ENCODE peak calls at places on chromosomes 7 and 10, in eight cellular contexts. D is CD8-positive, alpha-beta T cell; G is dorsolateral prefrontal cortex; Y is Calu3; H is GM12865; W is progenitor cell of endocrine pancreas; S is mammary epithelial cell; N is HepG2. L is an unnamed sample.

GRCh38 chr10:70982443-70982842 is 94.1 kb upstream of the PCBD1 start:
- DNase-seq in D (no peak), G (no peak), Y (no peak), H (peak; percentile 67), W (no peak), S (no peak), N (no peak), L (no peak)

GRCh38 chr7:78433421-78433820 is 634.8 kb downstream of the PHTF2 start:
- DNase-seq in D (no peak), G (no peak), Y (no peak), H (no peak), W (no peak), S (no peak), N (no peak), L (no peak)

GRCh38 chr7:85730016-85730415 is 543.2 kb upstream of the SEMA3D start:
- DNase-seq in D (no peak), G (no peak), Y (no peak), H (no peak), W (no peak), S (no peak), N (no peak), L (no peak)

GRCh38 chr7:53151496-53151895 is 116.1 kb downstream of the POM121L12 start:
- DNase-seq in D (no peak), G (no peak), Y (no peak), H (no peak), W (no peak), S (no peak), N (no peak), L (no peak)

GRCh38 chr7:111238891-111239290 is 148.0 kb downstream of the LRRN3 start:
- DNase-seq in D (no peak), G (no peak), Y (no peak), H (no peak), W (no peak), S (peak; percentile 3), N (no peak), L (peak; percentile 2)

GRCh38 chr10:33010132-33011037 is 52.4 kb upstream of the ITGB1 start:
- DNase-seq in D (peak; percentile 44), G (no peak), Y (peak; percentile 83), H (no peak), W (no peak), S (peak; percentile 97), N (peak; percentile 34), L (peak; percentile 84)

GRCh38 chr10:126432507-126432906 is 44.2 kb upstream of the ADAM12 start:
- DNase-seq in D (no peak), G (no peak), Y (no peak), H (no peak), W (no peak), S (no peak), N (no peak), L (peak; percentile 38)

GRCh38 chr10:129323311-129323710 is 143.7 kb upstream of the MGMT start:
- DNase-seq in D (no peak), G (no peak), Y (no peak), H (no peak), W (no peak), S (no peak), N (no peak), L (no peak)

GRCh38 chr7:33118383-33118782 is 9.2 kb upstream of the RP9 start:
- DNase-seq in D (no peak), G (no peak), Y (no peak), H (no peak), W (no peak), S (no peak), N (no peak), L (no peak)

GRCh38 chr7:136528329-136528728 is 340.1 kb upstream of the CHRM2 start:
- DNase-seq in D (no peak), G (no peak), Y (no peak), H (no peak), W (no peak), S (peak; percentile 26), N (no peak), L (peak; percentile 66)

GRCh38 chr10:110340122-110340521 is 35.4 kb upstream of the SMNDC1 start:
- DNase-seq in D (no peak), G (no peak), Y (no peak), H (no peak), W (no peak), S (no peak), N (no peak), L (no peak)

GRCh38 chr10:20970044-20970443 is 72.9 kb upstream of the NEBL start:
- DNase-seq in D (no peak), G (no peak), Y (no peak), H (no peak), W (no peak), S (peak; percentile 67), N (no peak), L (peak; percentile 86)

GRCh38 chr10:73414230-73414981 is 548 bp upstream of the ANXA7 start:
- DNase-seq in D (no peak), G (no peak), Y (peak; percentile 26), H (no peak), W (no peak), S (peak; percentile 73), N (no peak), L (peak; percentile 30)

GRCh38 chr10:88759366-88760101 is at the start of gene LIPN:
- DNase-seq in D (no peak), G (no peak), Y (no peak), H (peak; percentile 12), W (no peak), S (peak; percentile 41), N (no peak), L (no peak)

GRCh38 chr10:29099001-29099400 is 189.9 kb upstream of the LYZL1 start:
- DNase-seq in D (no peak), G (no peak), Y (no peak), H (no peak), W (no peak), S (peak; percentile 59), N (no peak), L (no peak)

GRCh38 chr7:45217358-45217757 is 59.8 kb downstream of the RAMP3 start:
- DNase-seq in D (no peak), G (no peak), Y (peak; percentile 26), H (no peak), W (no peak), S (no peak), N (peak; percentile 5), L (peak; percentile 13)

DNA sequence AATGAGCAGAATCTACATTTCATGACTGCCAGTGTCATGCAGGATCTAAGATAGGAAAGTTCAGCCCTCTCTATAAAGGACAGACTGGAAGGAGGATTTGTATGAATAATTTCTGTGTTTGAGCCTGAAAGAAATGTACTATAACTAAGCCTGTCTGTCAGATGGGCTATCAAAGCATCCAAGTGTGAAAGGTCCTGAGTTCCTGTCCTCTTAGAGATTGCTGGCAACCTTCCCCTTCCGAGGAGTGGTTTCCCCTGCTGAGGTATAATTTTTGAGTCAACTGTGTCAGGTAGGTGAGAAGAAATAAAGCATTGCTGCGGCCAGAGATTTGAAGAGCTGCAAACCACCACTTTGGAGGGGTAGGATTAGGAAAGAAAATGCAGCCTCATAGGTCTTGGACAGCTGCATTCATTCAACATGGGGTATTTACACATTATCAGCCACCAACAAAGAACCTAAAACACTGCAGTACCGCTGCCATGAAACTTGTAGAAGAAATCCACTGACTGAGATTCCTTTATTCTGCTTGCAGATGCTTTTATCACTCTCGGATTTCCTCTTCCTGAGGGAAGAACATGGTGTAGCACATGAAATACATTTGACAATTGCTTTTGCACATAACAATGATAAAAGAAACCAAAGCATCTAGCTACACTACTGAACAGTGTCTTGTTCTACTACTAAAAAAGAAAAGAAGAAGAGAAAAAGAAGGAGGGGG is 189.1 kb downstream of the DGKI start:
- DNase-seq in D (no peak), G (no peak), Y (no peak), H (peak; percentile 42), W (no peak), S (no peak), N (no peak), L (no peak)
- TF ChIP-seq CTCF in D (no peak), G (no peak), Y (no peak), H (no peak), W (no peak), S (no peak), N (no peak), L (no peak)

DNA sequence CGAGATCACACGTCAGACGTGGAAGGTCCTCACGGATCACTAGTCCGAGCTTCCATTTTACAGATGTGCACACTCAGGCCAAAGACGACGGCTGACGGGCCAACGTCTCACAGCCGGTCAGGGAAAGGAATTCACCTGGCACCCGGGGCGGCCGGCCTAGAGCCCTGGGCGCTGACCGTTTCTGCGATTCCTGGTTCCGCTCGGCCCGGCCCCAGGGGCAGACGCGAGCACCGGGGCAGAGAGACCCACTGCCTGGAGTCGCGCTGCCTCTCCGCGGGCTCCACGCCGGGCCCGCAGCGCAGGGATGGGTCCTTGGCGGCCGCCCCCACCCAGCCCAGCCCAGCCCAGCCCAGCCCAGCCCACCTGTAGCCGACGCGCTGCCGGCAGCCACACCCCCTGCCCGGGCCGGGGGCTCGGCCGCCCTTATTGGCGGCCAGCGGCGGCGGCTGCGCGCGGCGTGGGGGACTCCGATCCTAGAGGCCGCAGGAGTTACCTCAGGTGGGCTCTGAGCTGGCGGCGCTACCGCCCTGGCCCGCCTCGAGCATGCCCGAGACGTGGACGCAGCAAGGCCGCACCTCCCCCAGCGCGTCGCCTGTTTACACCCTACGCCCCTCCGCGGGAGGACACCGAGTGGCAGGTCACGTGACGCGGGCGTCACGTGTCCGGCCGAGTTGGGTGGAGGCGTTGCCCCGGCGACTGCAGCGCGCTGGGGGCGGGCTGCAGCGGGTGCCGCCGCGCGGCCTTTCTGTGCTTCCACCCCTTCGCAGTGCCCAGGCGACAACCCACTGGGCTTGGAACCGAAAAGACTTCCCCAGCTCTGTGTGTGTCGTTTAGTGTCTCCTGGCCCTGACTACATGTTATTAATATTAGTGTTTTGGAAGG is 78.1 kb downstream of the ZFAND4 start:
- DNase-seq in D (peak; percentile 88), G (peak; percentile 95), Y (peak; percentile 93), H (peak; percentile 97), W (peak; percentile 91), S (peak; percentile 89), N (peak; percentile 90), L (peak; percentile 89)
- TF ChIP-seq CTCF in D (no peak), G (peak; percentile 58), Y (no peak), H (peak; percentile 13), W (no peak), S (no peak), N (peak; percentile 55), L (no peak)

DNA sequence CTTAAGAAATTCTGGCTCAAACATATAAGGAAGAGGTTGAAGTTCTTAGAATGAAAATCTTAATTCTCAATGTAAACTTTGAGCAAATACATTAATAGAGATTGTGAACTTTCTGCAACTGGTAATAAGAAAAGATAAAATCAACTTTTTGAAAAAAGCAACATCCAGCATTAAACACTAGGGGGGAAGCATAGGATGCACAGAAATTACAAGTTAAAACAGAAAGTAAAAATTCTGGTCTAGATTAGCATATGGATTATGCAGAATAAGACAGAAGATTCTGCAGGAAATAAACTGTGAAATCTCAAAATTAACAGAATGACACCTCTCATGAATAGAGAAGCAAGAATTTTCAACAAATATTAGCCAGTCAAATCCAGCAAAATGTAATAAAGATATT is 38.0 kb upstream of the CAV2 start:
- DNase-seq in D (no peak), G (no peak), Y (no peak), H (no peak), W (no peak), S (no peak), N (no peak), L (no peak)
- TF ChIP-seq CTCF in D (no peak), G (no peak), Y (no peak), H (no peak), W (no peak), S (peak; percentile 22), N (no peak), L (no peak)

DNA sequence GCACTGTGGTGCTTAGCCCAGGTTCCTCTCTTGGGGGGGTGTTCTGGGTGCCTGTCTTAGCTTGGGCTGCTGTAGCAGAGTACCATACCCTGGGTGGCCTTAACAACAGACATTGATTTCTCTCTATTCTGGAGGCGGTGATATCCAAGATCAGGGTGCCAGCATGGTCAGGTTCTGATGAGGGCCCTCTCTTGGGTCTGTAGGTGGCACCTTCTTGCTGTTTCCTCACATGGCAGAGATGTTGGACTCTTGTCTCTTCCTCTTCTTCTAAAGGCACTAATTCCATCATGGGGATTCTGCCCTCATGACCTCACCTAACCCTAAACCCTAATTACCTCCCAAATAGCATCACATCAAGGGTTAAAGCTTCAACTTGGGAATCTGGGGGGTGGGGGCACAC is 19.9 kb upstream of the CRHR2 start:
- DNase-seq in D (peak; percentile 23), G (no peak), Y (no peak), H (no peak), W (no peak), S (no peak), N (no peak), L (peak; percentile 28)
- TF ChIP-seq CTCF in D (no peak), G (no peak), Y (no peak), H (no peak), W (no peak), S (peak; percentile 16), N (no peak), L (no peak)

L was measured in MCF 10A.